ENCODE peak calls at places on chromosomes 11 and 22, in nine cellular contexts. K is AG09319; T is ELR; L is activated CD4-positive, alpha-beta T cell treated with anti-CD3 and anti-CD28 coated beads for 24 hours; E is stimulated activated CD8-positive, alpha-beta memory T cell treated with anti-CD3 and anti-CD28 coated beads, Interleukin-4, amount 100 ng/mL, for 48 hours; I is HS-5; N is T follicular helper cell; X is iris pigment epithelial cell; G is naive thymus-derived CD4-positive, alpha-beta T cell. B is an unnamed sample.

GRCh38 chr22:38069372-38070249 is 12.4 kb downstream of the PICK1 start:
- DNase-seq in K (peak), T (peak), L (no peak), E (no peak), I (no peak), N (no peak), X (peak), G (no peak), B (peak)

GRCh38 chr11:72069787-72070251 is 10.5 kb downstream of the NUMA1 start:
- DNase-seq in K (peak), T (peak), L (no peak), E (peak), I (peak), N (no peak), X (peak), G (no peak), B (peak)

GRCh38 chr11:37502202-37502601 is 904.2 kb upstream of the RAG2 start:
- DNase-seq in K (no peak), T (peak), L (no peak), E (no peak), I (no peak), N (no peak), X (peak), G (no peak), B (no peak)

GRCh38 chr11:17121981-17122380 is 44.5 kb upstream of the RPS13 start:
- DNase-seq in K (no peak), T (no peak), L (no peak), E (no peak), I (no peak), N (no peak), X (peak), G (no peak), B (no peak)

GRCh38 chr11:6531267-6531752 is 34.2 kb downstream of the DNHD1 start:
- DNase-seq in K (peak), T (peak), L (no peak), E (no peak), I (peak), N (no peak), X (peak), G (no peak), B (peak)

GRCh38 chr11:10828407-10828806 is 19.7 kb upstream of the EIF4G2 start:
- DNase-seq in K (no peak), T (no peak), L (no peak), E (no peak), I (no peak), N (no peak), X (no peak), G (no peak), B (no peak)

GRCh38 chr11:116853461-116854073 is 16.1 kb upstream of the APOA1 start:
- DNase-seq in K (no peak), T (peak), L (no peak), E (peak), I (peak), N (peak), X (peak), G (peak), B (peak)

GRCh38 chr11:46489668-46490560 is 98.3 kb upstream of the CHRM4 start:
- DNase-seq in K (no peak), T (peak), L (no peak), E (peak), I (peak), N (peak), X (peak), G (no peak), B (peak)

GRCh38 chr11:76278526-76278925 is 72.2 kb upstream of the WNT11 start:
- DNase-seq in K (no peak), T (no peak), L (no peak), E (no peak), I (no peak), N (no peak), X (no peak), G (no peak), B (no peak)

GRCh38 chr11:132704796-132705375 is 827.4 kb downstream of the OPCML start:
- DNase-seq in K (no peak), T (no peak), L (no peak), E (no peak), I (no peak), N (no peak), X (no peak), G (no peak), B (no peak)

GRCh38 chr11:60838132-60838531 is 3.8 kb upstream of the CCDC86 start:
- DNase-seq in K (no peak), T (peak), L (no peak), E (no peak), I (no peak), N (no peak), X (no peak), G (no peak), B (peak)

GRCh38 chr11:64092761-64093136 is 57.0 kb downstream of the FLRT1 start:
- DNase-seq in K (no peak), T (no peak), L (no peak), E (no peak), I (no peak), N (no peak), X (no peak), G (no peak), B (no peak)

GRCh38 chr11:60159868-60160267 is 23.0 kb downstream of the MS4A6A start:
- DNase-seq in K (no peak), T (no peak), L (no peak), E (no peak), I (no peak), N (no peak), X (no peak), G (no peak), B (no peak)

GRCh38 chr11:115330693-115331482 is 173.3 kb downstream of the CADM1 start:
- DNase-seq in K (no peak), T (no peak), L (no peak), E (no peak), I (no peak), N (no peak), X (no peak), G (no peak), B (no peak)

GRCh38 chr11:19577391-19577831 is 135.2 kb upstream of the NAV2 start:
- DNase-seq in K (no peak), T (no peak), L (no peak), E (no peak), I (no peak), N (no peak), X (peak), G (no peak), B (peak)

GRCh38 chr11:94558932-94559331 is 8.2 kb upstream of the PIWIL4 start:
- DNase-seq in K (no peak), T (no peak), L (no peak), E (no peak), I (no peak), N (no peak), X (no peak), G (no peak), B (no peak)

GRCh38 chr11:72736452-72737069 is 15.6 kb downstream of the ARAP1 start:
- DNase-seq in K (no peak), T (peak), L (peak), E (peak), I (peak), N (peak), X (peak), G (peak), B (no peak)

GRCh38 chr11:72683782-72684200 is 9.6 kb upstream of the PDE2A start:
- DNase-seq in K (no peak), T (peak), L (peak), E (peak), I (no peak), N (peak), X (peak), G (peak), B (peak)

GRCh38 chr11:42974510-42974909 is 337.3 kb upstream of the API5 start:
- DNase-seq in K (no peak), T (no peak), L (no peak), E (no peak), I (no peak), N (no peak), X (no peak), G (no peak), B (no peak)

GRCh38 chr22:37177755-37178154 is 10.3 kb downstream of the C1QTNF6 start:
- DNase-seq in K (no peak), T (no peak), L (no peak), E (no peak), I (no peak), N (no peak), X (no peak), G (no peak), B (no peak)

GRCh38 chr11:43214471-43214870 is 97.3 kb upstream of the API5 start:
- DNase-seq in K (no peak), T (no peak), L (no peak), E (no peak), I (no peak), N (no peak), X (no peak), G (no peak), B (no peak)

GRCh38 chr22:26604368-26604767 is 13.5 kb downstream of the CRYBB1 start:
- DNase-seq in K (no peak), T (no peak), L (no peak), E (no peak), I (no peak), N (no peak), X (no peak), G (no peak), B (no peak)

GRCh38 chr11:47071341-47071740 is 105.3 kb downstream of the ARFGAP2 start:
- DNase-seq in K (no peak), T (no peak), L (no peak), E (no peak), I (no peak), N (no peak), X (no peak), G (no peak), B (no peak)

GRCh38 chr11:61131186-61131585 is 28.9 kb downstream of the CD5 start:
- DNase-seq in K (no peak), T (no peak), L (no peak), E (no peak), I (no peak), N (no peak), X (no peak), G (no peak), B (no peak)

GRCh38 chr11:72229925-72230763 is 5.6 kb downstream of the INPPL1 start:
- DNase-seq in K (no peak), T (no peak), L (no peak), E (peak), I (no peak), N (no peak), X (no peak), G (peak), B (no peak)

GRCh38 chr22:48758905-48759875 is 1068.5 kb downstream of the BRD1 start:
- DNase-seq in K (no peak), T (no peak), L (no peak), E (peak), I (no peak), N (no peak), X (no peak), G (peak), B (peak)

GRCh38 chr11:120208012-120208441 is 2.8 kb upstream of the OAF start:
- DNase-seq in K (peak), T (no peak), L (no peak), E (no peak), I (no peak), N (no peak), X (peak), G (no peak), B (no peak)

GRCh38 chr11:90321018-90321417 is 98.2 kb upstream of the CHORDC1 start:
- DNase-seq in K (no peak), T (no peak), L (no peak), E (no peak), I (no peak), N (no peak), X (no peak), G (no peak), B (no peak)

GRCh38 chr11:67409781-67410368 is 5.6 kb upstream of the CARNS1 start:
- DNase-seq in K (no peak), T (no peak), L (no peak), E (no peak), I (no peak), N (no peak), X (no peak), G (no peak), B (no peak)

GRCh38 chr22:29214232-29214631 is 8.5 kb downstream of the EMID1 start:
- DNase-seq in K (no peak), T (no peak), L (no peak), E (no peak), I (no peak), N (no peak), X (no peak), G (no peak), B (no peak)

GRCh38 chr11:134846776-134847722 is 435.0 kb upstream of the B3GAT1 start:
- DNase-seq in K (no peak), T (no peak), L (no peak), E (no peak), I (no peak), N (no peak), X (no peak), G (peak), B (no peak)

GRCh38 chr11:102518296-102519094 is 12.1 kb downstream of the MMP7 start:
- DNase-seq in K (no peak), T (peak), L (no peak), E (no peak), I (no peak), N (no peak), X (no peak), G (no peak), B (no peak)

GRCh38 chr11:130829801-130830562 is 86.3 kb downstream of the SNX19 start:
- DNase-seq in K (no peak), T (no peak), L (no peak), E (no peak), I (no peak), N (no peak), X (no peak), G (no peak), B (peak)

GRCh38 chr11:47480762-47481161 is 31.8 kb upstream of the RAPSN start:
- DNase-seq in K (no peak), T (no peak), L (no peak), E (no peak), I (no peak), N (no peak), X (no peak), G (no peak), B (no peak)

GRCh38 chr11:2173150-2173693 is 1.6 kb upstream of the TH start:
- DNase-seq in K (no peak), T (peak), L (no peak), E (peak), I (no peak), N (no peak), X (no peak), G (no peak), B (peak)